ENCODE peak calls at places on chromosomes 2 and 18, in four cellular contexts. O, T, K and A are unnamed samples.
A peak's percentile ranks its signal among the peaks of the same experiment; 100 is the strongest.

GRCh38 chr2:196876364-196876763 is 50.1 kb downstream of the PGAP1 start:
- DNase-seq in T (no peak), K (no peak), O (no peak), A (no peak)

GRCh38 chr18:62788111-62788510 is 72.8 kb downstream of the PHLPP1 start:
- DNase-seq in O (peak; percentile 81), T (no peak), K (no peak), A (no peak)

GRCh38 chr2:51258301-51258700 is 226.4 kb upstream of the NRXN1 start:
- DNase-seq in K (no peak), O (no peak), T (no peak), A (no peak)

GRCh38 chr2:181574321-181574720 is 82.6 kb downstream of the CERKL start:
- DNase-seq in T (no peak), K (no peak), O (peak; percentile 96), A (no peak)

GRCh38 chr2:191895195-191895594 is 48.3 kb upstream of the CAVIN2 start:
- DNase-seq in O (no peak), T (no peak), K (no peak), A (no peak)

GRCh38 chr2:231597014-231597611 is 4.4 kb downstream of the TEX44 start:
- DNase-seq in O (no peak), T (no peak), K (no peak), A (no peak)

GRCh38 chr2:10162586-10163497 is 40.3 kb downstream of the RRM2 start:
- DNase-seq in K (no peak), T (no peak), O (peak; percentile 86), A (no peak)

GRCh38 chr2:232872826-232873225 is 2.8 kb downstream of the SNORC start:
- DNase-seq in O (no peak), T (no peak), K (no peak), A (no peak)

GRCh38 chr2:141242008-141242407 is 888.8 kb downstream of the LRP1B start:
- DNase-seq in K (no peak), T (no peak), O (no peak), A (no peak)

GRCh38 chr2:206250041-206250897 is 24.2 kb upstream of the ZDBF2 start:
- DNase-seq in T (no peak), O (no peak), K (peak; percentile 14), A (no peak)

GRCh38 chr2:196590286-196590685 is 49.2 kb upstream of the CCDC150 start:
- DNase-seq in T (no peak), K (no peak), O (peak; percentile 64), A (no peak)

GRCh38 chr18:13452448-13452811 is 233.9 kb downstream of the LDLRAD4 start:
- DNase-seq in K (no peak), O (peak; percentile 43), T (no peak), A (no peak)